ENCODE peak calls at places on chromosomes 16 and 17, in nine cellular contexts. L, J, F, M, K, A, C, H and X are unnamed samples.

GRCh38 chr16:8644513-8645140 is 23.1 kb downstream of the METTL22 start:
- DNase-seq in L (no peak), J (peak), F (no peak), M (no peak), K (no peak), A (no peak), C (no peak), H (no peak), X (no peak)

GRCh38 chr17:42845918-42846593 is 1.7 kb downstream of the AOC2 start:
- DNase-seq in L (no peak), J (no peak), F (no peak), M (no peak), K (no peak), A (no peak), C (no peak), H (no peak), X (no peak)

GRCh38 chr17:33968350-33969044 is 286.6 kb upstream of the CCL2 start:
- DNase-seq in L (no peak), J (no peak), F (no peak), M (no peak), K (peak), A (no peak), C (peak), H (peak), X (no peak)

GRCh38 chr17:50638851-50639767 is 4.4 kb downstream of the ABCC3 start:
- DNase-seq in L (peak), J (peak), F (peak), M (peak), K (no peak), A (peak), C (no peak), H (peak), X (no peak)

GRCh38 chr16:66293207-66293735 is 73.2 kb upstream of the CDH5 start:
- DNase-seq in L (no peak), J (no peak), F (no peak), M (no peak), K (no peak), A (no peak), C (no peak), H (no peak), X (no peak)

GRCh38 chr16:24681793-24682192 is 47.7 kb upstream of the TNRC6A start:
- DNase-seq in L (peak), J (no peak), F (no peak), M (no peak), K (no peak), A (no peak), C (no peak), H (peak), X (no peak)

GRCh38 chr16:3640207-3640606 is 14.3 kb upstream of the DNASE1 start:
- DNase-seq in L (no peak), J (no peak), F (no peak), M (no peak), K (no peak), A (no peak), C (no peak), H (no peak), X (no peak)

GRCh38 chr17:43074869-43075268 is 49.8 kb downstream of the RND2 start:
- DNase-seq in L (no peak), J (no peak), F (no peak), M (no peak), K (no peak), A (no peak), C (no peak), H (no peak), X (no peak)

GRCh38 chr16:57613514-57613913 is 14.9 kb upstream of the ADGRG1 start:
- DNase-seq in L (no peak), J (no peak), F (no peak), M (peak), K (no peak), A (no peak), C (no peak), H (no peak), X (no peak)

GRCh38 chr16:30142672-30143346 is 19.8 kb upstream of the MAPK3 start:
- DNase-seq in L (no peak), J (no peak), F (no peak), M (no peak), K (no peak), A (no peak), C (peak), H (peak), X (no peak)
- TF ChIP-seq CTCF in L (no peak), J (no peak), F (no peak), M (no peak), K (peak), A (peak), C (peak), H (peak), X (no peak)

GRCh38 chr17:71959129-71959528 is 161.7 kb upstream of the SOX9 start:
- DNase-seq in L (peak), J (no peak), F (no peak), M (no peak), K (no peak), A (no peak), C (peak), H (peak), X (no peak)
- TF ChIP-seq CTCF in L (peak), J (no peak), F (peak), M (peak), K (peak), A (peak), C (peak), H (peak), X (no peak)

GRCh38 chr16:59412275-59412841 is 678.2 kb upstream of the GOT2 start:
- DNase-seq in L (no peak), J (no peak), F (no peak), M (no peak), K (no peak), A (no peak), C (no peak), H (peak), X (no peak)
- TF ChIP-seq CTCF in L (no peak), J (no peak), F (no peak), M (no peak), K (no peak), A (no peak), C (no peak), H (peak), X (no peak)

GRCh38 chr17:6701719-6702118 is 11.4 kb downstream of the SLC13A5 start:
- DNase-seq in L (peak), J (no peak), F (no peak), M (no peak), K (no peak), A (no peak), C (no peak), H (peak), X (peak)
- TF ChIP-seq CTCF in L (peak), J (peak), F (peak), M (no peak), K (peak), A (no peak), C (peak), H (peak), X (no peak)

GRCh38 chr17:78925662-78926555 is 722 bp upstream of the TIMP2 start:
- DNase-seq in L (peak), J (peak), F (peak), M (peak), K (no peak), A (peak), C (no peak), H (peak), X (no peak)

GRCh38 chr17:78922876-78923498 is 2.2 kb downstream of the TIMP2 start:
- DNase-seq in L (no peak), J (no peak), F (no peak), M (no peak), K (no peak), A (no peak), C (no peak), H (no peak), X (no peak)

GRCh38 chr17:78923660-78924453 is 1.3 kb downstream of the TIMP2 start:
- DNase-seq in L (no peak), J (peak), F (peak), M (peak), K (peak), A (peak), C (no peak), H (peak), X (peak)

GRCh38 chr17:78924481-78925151 is 571 bp downstream of the TIMP2 start:
- DNase-seq in L (peak), J (peak), F (peak), M (peak), K (no peak), A (no peak), C (no peak), H (no peak), X (no peak)

DNA sequence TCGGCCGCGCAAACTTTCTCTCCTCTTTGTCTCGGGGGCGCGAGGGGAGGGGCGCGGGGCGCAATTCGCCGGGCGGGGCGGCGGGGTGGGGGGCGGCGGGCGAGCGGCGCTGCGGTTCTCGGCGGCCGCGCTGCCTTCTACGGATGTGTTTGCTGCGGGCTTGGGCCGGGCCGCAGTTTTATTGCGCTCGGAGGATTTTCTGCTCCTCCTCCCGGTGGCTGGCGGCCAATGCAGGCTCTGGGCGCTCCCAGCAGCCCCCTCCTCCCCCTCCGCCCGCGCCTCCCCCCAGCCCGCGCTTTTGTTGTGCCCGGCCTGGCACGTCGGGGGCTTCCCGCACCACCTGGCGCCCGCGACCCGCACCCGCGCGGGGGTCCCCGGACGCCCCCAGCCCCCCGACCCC is at the start of gene TIMP2:
- DNase-seq in L (peak), J (peak), F (peak), M (peak), K (no peak), A (peak), C (no peak), H (peak), X (peak)
- TF ChIP-seq CTCF in L (peak), J (peak), F (peak), M (peak), K (peak), A (peak), C (no peak), H (no peak), X (no peak)

GRCh38 chr16:27969574-27969973 is 93.9 kb downstream of the GSG1L start:
- DNase-seq in L (peak), J (no peak), F (no peak), M (no peak), K (no peak), A (no peak), C (no peak), H (no peak), X (no peak)
- TF ChIP-seq CTCF in L (no peak), J (no peak), F (no peak), M (no peak), K (no peak), A (no peak), C (no peak), H (no peak), X (no peak)

DNA sequence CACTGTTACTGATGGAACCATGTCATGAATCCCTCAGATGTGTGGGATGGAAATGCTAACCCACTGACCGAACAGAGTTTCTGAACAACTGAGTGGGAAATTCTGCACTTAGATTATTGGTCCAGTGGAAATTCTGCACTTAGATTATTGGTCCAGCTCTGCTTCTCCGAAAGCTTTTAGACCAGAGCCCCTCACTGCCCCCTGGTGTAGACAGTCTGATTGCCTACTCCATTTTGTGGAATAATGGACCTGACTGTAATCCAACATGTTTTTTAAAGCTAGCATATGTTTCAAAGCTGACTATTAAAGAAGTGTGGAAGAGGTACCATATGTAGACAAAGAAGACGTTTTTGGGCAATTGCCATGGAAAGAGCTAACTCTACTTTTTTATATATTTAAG is 50.3 kb upstream of the TBX2 start:
- DNase-seq in L (peak), J (no peak), F (no peak), M (no peak), K (no peak), A (no peak), C (no peak), H (no peak), X (no peak)
- TF ChIP-seq CTCF in L (peak), J (no peak), F (no peak), M (no peak), K (peak), A (no peak), C (peak), H (peak), X (no peak)

GRCh38 chr16:46687486-46687885 is 1.5 kb downstream of the VPS35 start:
- DNase-seq in L (no peak), J (no peak), F (no peak), M (no peak), K (no peak), A (no peak), C (no peak), H (no peak), X (no peak)

GRCh38 chr16:46689492-46690280 is at the start of gene ORC6:
- DNase-seq in L (peak), J (peak), F (peak), M (peak), K (no peak), A (peak), C (no peak), H (peak), X (peak)

GRCh38 chr16:46688101-46688656 is 799 bp downstream of the VPS35 start:
- DNase-seq in L (peak), J (peak), F (peak), M (no peak), K (no peak), A (peak), C (no peak), H (no peak), X (no peak)

GRCh38 chr16:46690281-46691178 is 1.1 kb downstream of the ORC6 start:
- DNase-seq in L (peak), J (peak), F (no peak), M (no peak), K (no peak), A (peak), C (no peak), H (no peak), X (no peak)

GRCh38 chr16:46688657-46689491 is at the start of gene VPS35:
- DNase-seq in L (peak), J (peak), F (peak), M (peak), K (peak), A (peak), C (peak), H (peak), X (peak)
- TF ChIP-seq CTCF in L (peak), J (no peak), F (no peak), M (peak), K (peak), A (peak), C (peak), H (no peak), X (no peak)

DNA sequence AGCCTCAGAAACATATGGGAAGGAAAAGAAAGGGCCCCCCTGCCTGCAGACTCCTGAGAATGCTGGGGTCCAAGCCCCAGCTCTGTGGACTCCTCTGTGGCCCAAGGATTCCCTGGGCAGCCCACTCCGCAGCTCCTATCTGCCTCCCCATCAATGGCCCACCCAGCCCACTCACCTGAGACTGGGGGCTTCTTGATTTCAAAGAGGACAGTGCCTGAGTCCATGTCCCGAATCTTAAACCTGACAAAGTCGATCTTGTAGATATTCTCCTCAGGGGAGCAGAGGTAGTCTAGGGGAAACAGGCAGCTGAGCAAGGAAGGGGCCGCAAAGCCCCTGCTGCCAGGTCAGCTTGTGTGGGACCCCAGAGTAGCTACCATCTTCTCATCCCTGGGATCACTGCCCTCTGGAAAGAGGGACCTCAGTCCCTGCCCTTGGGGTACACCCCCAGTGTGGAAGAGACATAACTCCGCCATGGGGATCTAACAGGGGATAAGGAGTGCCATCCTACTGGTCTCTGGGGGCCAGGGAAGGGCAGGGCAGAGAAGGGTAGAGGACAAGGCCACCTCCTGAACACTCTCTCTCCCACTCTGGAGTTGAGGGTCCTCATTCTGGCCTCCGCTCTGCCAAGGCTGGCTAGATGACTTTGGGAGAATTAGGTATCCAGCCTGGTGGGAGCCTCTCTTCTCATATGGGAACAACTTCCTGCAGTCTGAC is 3.9 kb downstream of the UNC119 start:
- DNase-seq in L (no peak), J (no peak), F (no peak), M (no peak), K (no peak), A (no peak), C (no peak), H (no peak), X (no peak)
- TF ChIP-seq CTCF in L (no peak), J (no peak), F (no peak), M (no peak), K (no peak), A (no peak), C (no peak), H (no peak), X (peak)

GRCh38 chr16:85537795-85538401 is 75.2 kb upstream of the GSE1 start:
- DNase-seq in L (no peak), J (peak), F (no peak), M (no peak), K (no peak), A (no peak), C (no peak), H (no peak), X (no peak)
- TF ChIP-seq CTCF in L (no peak), J (no peak), F (no peak), M (no peak), K (no peak), A (no peak), C (no peak), H (no peak), X (no peak)